ENCODE peak calls at places on chromosomes 13 and 19, in five cellular contexts. L, X, M, C and Q are unnamed samples.

GRCh38 chr13:59477011-59477410 is 686.7 kb downstream of the DIAPH3 start:
- DNase-seq in C (no peak), M (no peak), X (no peak), L (no peak), Q (no peak)

GRCh38 chr19:9431475-9431874 is 3.9 kb downstream of the ZNF266 start:
- DNase-seq in L (no peak), C (no peak), X (no peak), M (peak), Q (no peak)

GRCh38 chr13:43522788-43523187 is 264.0 kb downstream of the ENOX1 start:
- DNase-seq in X (no peak), M (no peak), C (peak), L (no peak), Q (no peak)

GRCh38 chr19:16581145-16581970 is 9.1 kb upstream of the SLC35E1 start:
- DNase-seq in L (no peak), C (no peak), X (no peak), M (no peak), Q (no peak)

GRCh38 chr19:38725469-38726283 is 18.6 kb downstream of the CAPN12 start:
- DNase-seq in C (no peak), M (no peak), L (no peak), X (no peak), Q (no peak)

GRCh38 chr19:55646889-55647731 is 902 bp upstream of the CCDC106 start:
- DNase-seq in C (no peak), M (no peak), X (peak), L (no peak), Q (no peak)

GRCh38 chr13:68810660-68811059 is 1297.0 kb upstream of the ATXN8OS start:
- DNase-seq in L (no peak), M (peak), C (no peak), X (no peak), Q (no peak)

GRCh38 chr13:102702965-102703720 is 8.3 kb upstream of the METTL21C start:
- DNase-seq in L (no peak), M (no peak), X (no peak), C (no peak), Q (no peak)

GRCh38 chr13:109427695-109428094 is 358.7 kb downstream of the IRS2 start:
- DNase-seq in L (no peak), C (no peak), M (no peak), X (no peak), Q (no peak)

DNA sequence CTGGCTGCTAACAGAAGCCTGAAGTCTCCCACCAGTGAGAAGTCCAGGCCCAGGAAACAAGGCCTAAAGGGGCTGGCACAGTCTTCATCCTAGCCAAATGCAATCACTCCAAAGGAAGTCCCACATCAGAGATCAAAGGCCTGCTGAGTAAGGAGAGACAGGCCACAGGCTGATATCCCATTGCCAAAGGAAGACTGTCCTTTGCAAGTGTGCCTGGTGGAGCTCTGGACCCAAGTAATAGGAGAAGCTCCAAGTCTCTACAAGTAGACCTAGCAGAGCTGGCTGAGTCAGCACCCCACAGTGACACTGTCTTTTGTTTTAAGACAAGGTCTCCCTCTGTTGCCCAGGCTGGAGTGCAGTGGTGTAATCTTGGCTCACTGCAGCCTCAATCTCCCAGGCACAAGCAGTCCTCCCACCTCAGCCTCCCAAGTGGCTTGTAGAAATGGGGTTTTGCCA is 4.5 kb downstream of the DBP start:
- DNase-seq in C (no peak), X (no peak), L (no peak), M (no peak), Q (no peak)
- H3K4me3 ChIP-seq in C (no peak), X (no peak), L (no peak), M (no peak), Q (no peak)

DNA sequence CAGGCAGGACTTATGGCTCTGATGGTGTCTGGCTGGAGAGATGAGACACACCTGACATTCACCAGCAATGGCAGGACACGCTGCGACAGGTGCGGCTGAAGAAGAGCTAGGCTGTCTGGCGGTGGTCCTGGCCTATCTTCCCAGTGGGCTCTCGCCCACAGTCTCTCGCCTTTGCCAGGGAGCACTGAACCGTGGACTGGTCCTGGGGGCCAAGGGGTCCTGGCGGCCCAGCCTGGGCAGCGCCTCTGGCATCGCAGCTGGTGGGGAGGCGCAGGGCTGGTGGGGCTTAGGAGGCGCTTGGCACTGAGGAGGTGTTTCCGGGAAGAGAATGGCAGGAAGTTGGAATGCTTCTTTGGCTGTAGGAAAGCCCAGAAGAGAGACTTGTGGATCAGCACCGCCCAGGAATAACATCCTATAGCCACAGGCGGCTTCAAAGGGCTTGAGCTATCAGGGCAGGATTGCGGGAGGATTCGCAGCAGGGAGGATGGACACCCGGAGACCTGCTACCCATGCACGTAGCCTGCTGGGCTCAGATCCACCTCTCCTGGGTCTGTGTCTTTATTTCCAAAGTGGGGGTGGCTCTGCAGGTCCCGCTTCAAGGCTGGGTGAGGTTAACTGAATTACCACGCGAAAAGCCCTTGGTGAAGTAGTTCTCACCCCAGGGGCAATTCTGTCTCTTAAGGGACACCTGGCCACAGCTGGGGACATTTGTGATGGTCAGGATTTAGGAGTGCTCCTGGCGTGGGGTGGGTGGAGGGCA is 14.6 kb downstream of the KDM4B start:
- DNase-seq in C (no peak), L (no peak), M (no peak), X (no peak), Q (no peak)
- H3K4me3 ChIP-seq in C (no peak), L (no peak), M (no peak), X (no peak), Q (no peak)

GRCh38 chr19:7506385-7507328 is 9.2 kb upstream of the ZNF358 start:
- DNase-seq in C (no peak), X (peak), L (no peak), M (peak), Q (no peak)
- H3K4me3 ChIP-seq in C (no peak), X (no peak), L (no peak), M (no peak), Q (no peak)

GRCh38 chr19:50874185-50874584 is 946 bp downstream of the KLK2 start:
- DNase-seq in X (no peak), M (no peak), L (no peak), C (no peak), Q (no peak)
- H3K4me3 ChIP-seq in X (no peak), M (no peak), L (no peak), C (no peak), Q (no peak)

GRCh38 chr19:35740423-35741215 is 1.6 kb downstream of the IGFLR1 start:
- DNase-seq in M (peak), X (peak), L (peak), C (peak), Q (peak)

GRCh38 chr19:35744335-35744687 is 907 bp downstream of the U2AF1L4 start:
- DNase-seq in C (no peak), M (no peak), L (no peak), X (no peak), Q (no peak)

GRCh38 chr19:35741216-35741541 is 1.1 kb downstream of the IGFLR1 start:
- DNase-seq in L (no peak), X (no peak), C (no peak), M (no peak), Q (no peak)

GRCh38 chr19:35743640-35744306 is 1.4 kb downstream of the U2AF1L4 start:
- DNase-seq in C (no peak), M (no peak), L (no peak), X (no peak), Q (no peak)

DNA sequence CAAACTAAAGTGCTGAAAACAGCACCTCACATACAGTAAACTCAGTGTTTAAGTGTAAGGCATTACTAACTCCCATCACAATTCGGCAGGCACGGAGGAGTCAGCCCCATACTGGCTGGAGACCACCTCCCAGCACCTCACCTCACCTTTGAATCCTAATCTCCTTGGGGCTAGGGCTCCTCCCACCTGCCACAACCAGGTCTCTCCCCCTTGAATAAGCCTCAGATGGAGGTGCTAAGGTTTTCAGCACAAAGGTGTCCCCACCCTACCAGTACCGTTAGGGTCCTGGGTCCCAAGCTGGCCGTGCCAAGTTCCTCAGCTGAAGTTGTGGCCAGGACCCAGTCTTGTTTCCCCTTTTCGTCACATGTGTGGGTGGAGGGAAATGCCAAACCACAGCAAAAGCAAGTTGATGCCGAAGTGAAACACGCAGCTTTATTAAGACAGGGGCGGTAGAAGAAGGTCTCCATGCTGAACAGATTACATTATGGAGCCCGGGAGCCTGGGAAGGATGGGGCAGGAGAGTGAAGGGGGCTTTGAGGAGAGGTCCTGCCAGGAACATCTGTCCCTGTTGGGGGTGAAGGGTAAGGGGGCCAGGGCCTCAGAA is at the start of gene IGFLR1:
- DNase-seq in C (no peak), M (no peak), L (no peak), X (peak), Q (no peak)
- H3K4me3 ChIP-seq in C (no peak), M (peak), L (no peak), X (peak), Q (peak)

GRCh38 chr19:40144151-40144550 is 47.1 kb upstream of the MAP3K10 start:
- DNase-seq in X (no peak), L (no peak), C (no peak), M (no peak), Q (no peak)
- H3K4me3 ChIP-seq in X (no peak), L (no peak), C (no peak), M (no peak), Q (no peak)

GRCh38 chr19:18928018-18928805 is 8.7 kb downstream of the DDX49 start:
- DNase-seq in C (no peak), M (no peak), X (no peak), L (no peak), Q (no peak)
- H3K4me3 ChIP-seq in C (no peak), M (no peak), X (no peak), L (no peak), Q (no peak)

DNA sequence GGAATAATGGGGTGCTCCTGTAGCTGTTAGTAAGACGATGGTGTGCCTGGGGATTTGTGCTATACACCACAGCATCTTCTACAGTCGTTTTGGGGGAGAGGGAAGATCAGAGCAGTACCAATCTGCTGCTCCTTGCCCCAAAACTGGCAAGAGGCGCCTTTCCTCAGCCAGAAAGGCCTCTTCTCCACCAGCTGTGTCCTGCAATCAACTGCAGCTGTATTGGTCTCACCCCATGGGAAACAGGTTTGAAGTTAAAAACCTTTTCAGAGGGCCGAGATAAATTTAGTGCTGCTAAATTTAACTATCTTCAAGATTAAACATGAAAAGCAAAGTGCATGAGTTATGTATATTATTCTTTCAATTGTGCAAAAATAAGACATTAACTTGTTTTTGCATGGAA is 1.2 kb upstream of the RNASEH2B start:
- DNase-seq in C (no peak), M (no peak), X (no peak), L (no peak), Q (no peak)
- H3K4me3 ChIP-seq in C (no peak), M (no peak), X (no peak), L (no peak), Q (no peak)

GRCh38 chr19:6429419-6430221 is 3.9 kb downstream of the SLC25A41 start:
- DNase-seq in C (no peak), L (no peak), M (no peak), X (no peak), Q (no peak)
- H3K4me3 ChIP-seq in C (no peak), L (no peak), M (no peak), X (no peak), Q (no peak)